ENCODE peak calls at places on chromosomes 13 and 19, in ten cellular contexts. O is mucosa of descending colon, M is heart left ventricle, Y is fibroblast of lung, R is epithelial cell of esophagus, X is neural crest cell, U is endothelial cell, L is lung, F is endodermal cell, K is pancreas. V is an unnamed sample.

GRCh38 chr13:30681489-30682242 is 53.7 kb upstream of the ALOX5AP start:
- DNase-seq in F (no peak), R (no peak), O (no peak), U (no peak), X (no peak), M (no peak), K (no peak), L (no peak), Y (peak; percentile 83), V (no peak)

GRCh38 chr19:53906211-53907192 is 2.6 kb upstream of the CACNG7 start:
- DNase-seq in U (peak; percentile 64), O (peak; percentile 60), R (peak; percentile 24), Y (no peak), M (peak; percentile 50), X (peak; percentile 65), L (peak; percentile 51), K (peak; percentile 73), F (peak; percentile 86), V (peak; percentile 29)

GRCh38 chr13:28401303-28402056 is 93.4 kb downstream of the FLT1 start:
- DNase-seq in O (no peak), U (no peak), Y (peak; percentile 62), F (no peak), K (no peak), X (no peak), M (no peak), L (no peak), R (no peak), V (peak; percentile 61)

GRCh38 chr19:50313812-50314536 is 15.2 kb downstream of the KCNC3 start:
- DNase-seq in R (no peak), U (no peak), X (no peak), F (peak; percentile 89), O (no peak), Y (no peak), M (no peak), K (peak; percentile 61), L (no peak), V (no peak)

GRCh38 chr19:4803736-4804695 is 12.5 kb downstream of the FEM1A start:
- DNase-seq in F (peak; percentile 96), M (peak; percentile 65), L (peak; percentile 54), R (peak; percentile 53), X (peak; percentile 91), U (peak; percentile 87), Y (peak; percentile 40), O (peak; percentile 59), K (peak; percentile 80), V (peak; percentile 70)

GRCh38 chr13:98476538-98476966 is 100.4 kb downstream of the STK24 start:
- DNase-seq in O (peak; percentile 66), R (peak; percentile 83), M (peak; percentile 43), X (no peak), K (peak; percentile 79), F (peak; percentile 80), Y (peak; percentile 77), L (peak; percentile 53), U (peak; percentile 24), V (peak; percentile 87)

GRCh38 chr19:38213911-38214625 is 10.0 kb downstream of the DPF1 start:
- DNase-seq in M (no peak), R (peak; percentile 36), X (no peak), F (no peak), L (no peak), Y (peak; percentile 29), U (no peak), O (no peak), K (no peak), V (peak; percentile 34)

GRCh38 chr19:19262190-19263057 is 10.7 kb downstream of the TM6SF2 start:
- DNase-seq in Y (no peak), U (peak; percentile 5), X (no peak), F (peak; percentile 78), R (no peak), K (peak; percentile 36), M (no peak), L (no peak), O (no peak), V (no peak)

GRCh38 chr13:99382428-99383133 is 75.4 kb upstream of the GPR183 start:
- DNase-seq in M (no peak), O (peak; percentile 71), U (no peak), X (no peak), K (no peak), Y (no peak), R (peak; percentile 45), F (peak; percentile 36), L (no peak), V (no peak)

GRCh38 chr13:76882431-76882830 is 3.8 kb downstream of the KCTD12 start:
- DNase-seq in X (no peak), R (no peak), F (no peak), M (no peak), L (no peak), U (no peak), O (no peak), K (no peak), Y (peak; percentile 74), V (peak; percentile 42)

GRCh38 chr19:17735410-17735809 is 15.9 kb upstream of the FCHO1 start:
- DNase-seq in M (no peak), O (no peak), L (no peak), F (no peak), Y (no peak), K (no peak), U (no peak), R (no peak), X (no peak), V (no peak)

GRCh38 chr19:41098762-41099161 is 10.5 kb downstream of the CYP2A13 start:
- DNase-seq in K (no peak), F (peak; percentile 69), U (no peak), M (no peak), Y (no peak), X (no peak), O (no peak), R (no peak), L (no peak), V (no peak)

GRCh38 chr19:47663435-47663910 is 49.7 kb upstream of the EHD2 start:
- DNase-seq in L (no peak), U (no peak), K (no peak), Y (peak; percentile 96), F (no peak), R (peak; percentile 89), O (no peak), X (no peak), M (no peak), V (peak; percentile 81)

GRCh38 chr19:47661571-47661970 is 51.7 kb upstream of the EHD2 start:
- DNase-seq in R (no peak), X (no peak), L (no peak), U (no peak), O (no peak), Y (no peak), F (no peak), M (no peak), K (peak; percentile 11), V (no peak)

GRCh38 chr19:47658431-47659383 is 49.8 kb downstream of the BICRA start:
- DNase-seq in L (no peak), K (peak; percentile 7), O (peak; percentile 54), F (no peak), M (no peak), R (no peak), X (no peak), Y (no peak), U (no peak), V (no peak)

GRCh38 chr19:47660435-47660832 is 51.5 kb downstream of the BICRA start:
- DNase-seq in K (peak; percentile 23), L (no peak), O (no peak), U (no peak), X (no peak), M (no peak), F (no peak), R (peak; percentile 86), Y (no peak), V (peak; percentile 73)

DNA sequence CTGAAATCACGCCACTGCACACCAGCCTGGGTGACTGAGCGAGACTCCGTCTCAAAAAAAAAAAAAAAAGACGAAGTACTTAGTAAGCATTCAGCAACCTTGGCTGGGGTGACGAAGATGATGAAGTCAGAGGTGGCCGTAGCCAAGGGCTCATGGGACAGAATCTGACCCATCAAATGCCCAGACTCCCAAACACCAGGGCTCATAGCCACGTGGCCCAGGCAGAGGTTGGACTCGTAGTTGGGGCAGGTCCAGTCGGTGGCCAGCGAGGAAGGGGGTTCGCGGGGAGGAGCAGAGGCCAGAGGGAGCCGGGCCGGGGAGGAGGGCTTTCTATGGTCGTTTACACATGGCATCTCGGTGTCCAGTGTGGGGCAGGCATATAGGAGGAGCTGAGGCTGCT is 52.1 kb upstream of the EHD2 start:
- DNase-seq in Y (no peak), X (no peak), M (no peak), R (no peak), K (peak; percentile 68), O (no peak), F (no peak), L (no peak), U (no peak), V (no peak)
- TF ChIP-seq CTCF in Y (no peak), X (no peak), M (no peak), R (no peak), K (no peak), O (no peak), F (no peak), L (no peak), U (no peak), V (no peak)

GRCh38 chr13:57925250-57925649 is 293.7 kb downstream of the PCDH17 start:
- DNase-seq in O (no peak), R (peak; percentile 2), M (no peak), L (no peak), X (no peak), K (no peak), Y (peak; percentile 4), U (no peak), F (no peak), V (peak; percentile 20)
- TF ChIP-seq CTCF in O (no peak), R (no peak), M (peak; percentile 31), L (no peak), X (no peak), K (no peak), Y (no peak), U (no peak), F (no peak), V (peak; percentile 8)

DNA sequence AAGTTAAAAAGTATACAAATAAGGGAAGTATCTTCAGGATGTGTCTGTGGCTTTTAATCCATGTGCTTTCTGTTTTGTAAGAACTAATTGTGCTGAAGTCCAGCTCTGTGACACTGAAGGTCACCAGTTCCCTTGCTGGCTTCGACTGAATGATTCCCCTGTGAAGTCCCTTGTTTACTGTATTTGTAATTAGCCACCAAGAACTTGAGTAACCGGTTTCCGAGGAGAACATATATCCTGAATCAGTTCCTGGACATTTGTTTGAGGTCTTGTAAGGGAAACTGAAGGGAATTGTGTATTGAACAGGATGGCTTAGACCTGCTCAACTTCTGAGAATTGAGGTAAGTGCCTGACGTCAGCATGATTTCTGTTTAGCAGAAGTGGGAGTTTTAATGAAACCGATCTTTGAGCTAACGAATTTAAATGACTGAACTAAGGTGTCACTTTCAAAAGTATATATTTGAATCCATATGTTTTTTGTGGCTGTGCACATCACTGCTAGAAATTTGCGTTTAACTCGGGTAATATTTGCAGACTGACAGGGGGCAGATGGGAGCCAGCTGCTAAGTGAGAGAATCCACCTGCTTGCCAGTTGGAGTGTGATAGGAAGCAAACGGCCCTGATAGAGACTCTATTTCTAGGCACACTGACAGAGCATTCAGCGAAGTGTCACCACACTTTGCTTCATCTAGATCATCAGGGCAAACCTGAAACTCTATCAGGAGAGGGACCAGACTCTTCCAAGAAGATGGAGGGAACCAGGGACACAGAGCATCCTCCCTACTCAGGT is 530.0 kb downstream of the RFC3 start:
- DNase-seq in R (peak; percentile 79), U (no peak), X (no peak), L (no peak), K (no peak), Y (no peak), O (no peak), M (peak; percentile 23), F (no peak), V (no peak)
- TF ChIP-seq CTCF in R (no peak), U (no peak), X (no peak), L (no peak), K (no peak), Y (no peak), O (no peak), M (no peak), F (peak; percentile 14), V (no peak)

GRCh38 chr19:16436780-16437179 is 35.0 kb downstream of the EPS15L1 start:
- DNase-seq in L (no peak), Y (no peak), F (no peak), R (no peak), K (no peak), U (no peak), M (no peak), O (no peak), X (no peak), V (no peak)
- TF ChIP-seq CTCF in L (no peak), Y (no peak), F (no peak), R (no peak), K (no peak), U (no peak), M (no peak), O (no peak), X (no peak), V (no peak)

V was measured in MCF 10A.